ENCODE peak calls at places on chromosome 10, in nine cellular contexts. O is ELR; H is skeletal muscle cell; W is stimulated activated naive B cell treated with anti-CD40 and anti-IgM and Interleukin-4, amounts not matched to agents 10 μg/mL and 1 μg/mL and 100 μg/mL, for 72 hours; P is NCI-H1092; B is Panc1; Y is MCF 10A; E is amygdala; F is pons. G is an unnamed sample.

GRCh38 chr10:77501152-77501845 is 136.3 kb downstream of the KCNMA1 start:
- DNase-seq in O (peak), H (peak), W (no peak), P (no peak), B (peak), Y (peak), E (no peak), F (no peak), G (peak)

GRCh38 chr10:60718891-60719290 is 59.4 kb upstream of the CDK1 start:
- DNase-seq in O (no peak), H (no peak), W (no peak), P (no peak), B (no peak), Y (peak), E (no peak), F (no peak), G (no peak)

GRCh38 chr10:16952010-16952550 is 134.9 kb upstream of the RSU1 start:
- DNase-seq in O (no peak), H (no peak), W (no peak), P (peak), B (no peak), Y (no peak), E (no peak), F (no peak), G (no peak)

GRCh38 chr10:68742397-68742796 is 21.4 kb downstream of the CCAR1 start:
- DNase-seq in O (no peak), H (no peak), W (no peak), P (no peak), B (no peak), Y (no peak), E (no peak), F (no peak), G (no peak)

GRCh38 chr10:14438576-14438975 is 107.9 kb upstream of the FRMD4A start:
- DNase-seq in O (no peak), H (no peak), W (no peak), P (no peak), B (no peak), Y (no peak), E (no peak), F (no peak), G (no peak)

GRCh38 chr10:25600651-25601050 is 333.4 kb upstream of the MYO3A start:
- DNase-seq in O (no peak), H (no peak), W (no peak), P (no peak), B (no peak), Y (no peak), E (no peak), F (no peak), G (no peak)

GRCh38 chr10:34742456-34742855 is 72.6 kb downstream of the PARD3 start:
- DNase-seq in O (peak), H (no peak), W (no peak), P (no peak), B (no peak), Y (no peak), E (no peak), F (no peak), G (no peak)

GRCh38 chr10:49187950-49188761 is at the start of gene TMEM273:
- DNase-seq in O (no peak), H (no peak), W (peak), P (no peak), B (no peak), Y (no peak), E (peak), F (peak), G (no peak)

GRCh38 chr10:36608866-36609265 is 516.5 kb upstream of the ANKRD30A start:
- DNase-seq in O (peak), H (no peak), W (no peak), P (no peak), B (no peak), Y (no peak), E (no peak), F (no peak), G (no peak)

GRCh38 chr10:16441106-16441850 is 4.5 kb downstream of the PTER start:
- DNase-seq in O (peak), H (no peak), W (no peak), P (no peak), B (no peak), Y (peak), E (no peak), F (no peak), G (no peak)

GRCh38 chr10:85607296-85607695 is 759.3 kb downstream of the GRID1 start:
- DNase-seq in O (no peak), H (no peak), W (no peak), P (no peak), B (no peak), Y (no peak), E (no peak), F (no peak), G (no peak)

GRCh38 chr10:71431216-71431944 is 34.7 kb downstream of the CDH23 start:
- DNase-seq in O (no peak), H (no peak), W (no peak), P (peak), B (no peak), Y (no peak), E (no peak), F (peak), G (no peak)